ENCODE peak calls at places on chromosomes 16 and 17, in five cellular contexts. I is IMR-90; T is stimulated activated CD8-positive, alpha-beta memory T cell treated with anti-CD3 and anti-CD28 coated beads, Interleukin-15, amount 100 ng/mL, for 24 hours; D is heart right ventricle; F is AG09309. O is an unnamed sample.

GRCh38 chr17:45814622-45815606 is 29.8 kb upstream of the SPPL2C start:
- DNase-seq in I (no peak), T (no peak), D (no peak), F (no peak), O (peak; percentile 57)

GRCh38 chr17:19365833-19366636 is 3.5 kb upstream of the B9D1 start:
- DNase-seq in I (no peak), T (no peak), D (no peak), F (no peak), O (no peak)

GRCh38 chr17:75032896-75033294 is 13.9 kb downstream of the ATP5PD start:
- DNase-seq in I (no peak), T (no peak), D (peak; percentile 52), F (no peak), O (no peak)

GRCh38 chr16:30925646-30926332 is 2.4 kb downstream of the FBXL19 start:
- DNase-seq in I (no peak), T (no peak), D (no peak), F (no peak), O (no peak)

GRCh38 chr16:57531253-57531575 is 5.2 kb downstream of the CCDC102A start:
- DNase-seq in I (no peak), T (no peak), D (peak; percentile 5), F (no peak), O (no peak)

GRCh38 chr16:17556276-17557052 is 85.7 kb upstream of the XYLT1 start:
- DNase-seq in I (peak; percentile 33), T (no peak), D (no peak), F (no peak), O (no peak)

GRCh38 chr16:87002717-87003413 is 314.3 kb downstream of the C16orf95 start:
- DNase-seq in I (peak; percentile 70), T (no peak), D (no peak), F (peak; percentile 29), O (no peak)

GRCh38 chr17:49567871-49568694 is 7.6 kb upstream of the NXPH3 start:
- DNase-seq in I (peak; percentile 66), T (peak; percentile 71), D (peak; percentile 89), F (no peak), O (peak; percentile 93)

GRCh38 chr17:41185001-41185400 is 290 bp upstream of the KRTAP4-1 start:
- DNase-seq in I (no peak), T (no peak), D (no peak), F (no peak), O (no peak)

GRCh38 chr16:586645-587590 is 2.9 kb upstream of the RAB40C start:
- DNase-seq in I (no peak), T (no peak), D (no peak), F (no peak), O (peak; percentile 48)

GRCh38 chr16:82699711-82700495 is 73.1 kb downstream of the CDH13 start:
- DNase-seq in I (peak; percentile 80), T (no peak), D (peak; percentile 53), F (peak; percentile 83), O (no peak)